ENCODE peak calls at places on chromosomes 11 and 22, in seven cellular contexts. Y is naive thymus-derived CD4-positive, alpha-beta T cell; M is fibroblast of lung; A is amniotic stem cell; X is AG10803; U is endothelial cell; H is A172. I is an unnamed sample.

GRCh38 chr11:71305451-71306125 is 53.2 kb upstream of the SHANK2 start:
- DNase-seq in Y (no peak), M (no peak), A (no peak), X (no peak), U (no peak), H (no peak), I (no peak)

GRCh38 chr11:112200252-112200651 is 24.9 kb downstream of the BCO2 start:
- DNase-seq in Y (no peak), M (no peak), A (no peak), X (no peak), U (no peak), H (no peak), I (no peak)

GRCh38 chr11:121478895-121479281 is 26.1 kb upstream of the SORL1-AS1 start:
- DNase-seq in Y (no peak), M (no peak), A (no peak), X (no peak), U (peak; percentile 17), H (no peak), I (no peak)

GRCh38 chr22:33038131-33038772 is 19.9 kb downstream of the SYN3 start:
- DNase-seq in Y (no peak), M (no peak), A (no peak), X (peak; percentile 15), U (no peak), H (no peak), I (no peak)

GRCh38 chr11:128298271-128298670 is 289.1 kb downstream of the ETS1 start:
- DNase-seq in Y (no peak), M (no peak), A (no peak), X (no peak), U (no peak), H (no peak), I (no peak)

GRCh38 chr11:126194121-126194543 is 17.3 kb downstream of the RPUSD4 start:
- DNase-seq in Y (peak; percentile 29), M (peak; percentile 25), A (peak; percentile 4), X (peak; percentile 40), U (peak; percentile 43), H (peak; percentile 28), I (peak; percentile 56)

GRCh38 chr11:67238894-67239794 is 27.1 kb upstream of the GRK2 start:
- DNase-seq in Y (no peak), M (no peak), A (no peak), X (no peak), U (no peak), H (no peak), I (no peak)

GRCh38 chr22:47130883-47131610 is 368.6 kb downstream of the TBC1D22A start:
- DNase-seq in Y (no peak), M (no peak), A (no peak), X (no peak), U (no peak), H (no peak), I (no peak)

GRCh38 chr22:29938285-29938693 is 55.3 kb downstream of the MTMR3 start:
- DNase-seq in Y (no peak), M (no peak), A (no peak), X (no peak), U (no peak), H (peak; percentile 39), I (peak; percentile 47)

GRCh38 chr11:14041040-14041439 is 78.5 kb downstream of the SPON1 start:
- DNase-seq in Y (no peak), M (no peak), A (no peak), X (no peak), U (no peak), H (peak; percentile 28), I (no peak)

GRCh38 chr11:35539781-35540281 is 14.4 kb upstream of the PAMR1 start:
- DNase-seq in Y (no peak), M (peak; percentile 70), A (no peak), X (peak; percentile 96), U (no peak), H (no peak), I (no peak)

GRCh38 chr22:35154937-35155387 is 89.0 kb downstream of the ISX start:
- DNase-seq in Y (no peak), M (peak; percentile 36), A (peak; percentile 35), X (peak; percentile 42), U (peak; percentile 78), H (peak; percentile 46), I (peak; percentile 65)

GRCh38 chr11:117259417-117259816 is 26.9 kb downstream of the RNF214 start:
- DNase-seq in Y (no peak), M (peak; percentile 84), A (no peak), X (peak; percentile 75), U (no peak), H (peak; percentile 26), I (no peak)

GRCh38 chr11:71498091-71498490 is 29.0 kb upstream of the KRTAP5-7 start:
- DNase-seq in Y (no peak), M (no peak), A (no peak), X (no peak), U (no peak), H (no peak), I (no peak)

GRCh38 chr11:1130276-1131032 is 27.3 kb upstream of the MUC5AC start:
- DNase-seq in Y (no peak), M (no peak), A (no peak), X (no peak), U (no peak), H (no peak), I (no peak)

GRCh38 chr22:24847490-24847889 is 41.5 kb downstream of the SGSM1 start:
- DNase-seq in Y (no peak), M (no peak), A (no peak), X (no peak), U (no peak), H (no peak), I (no peak)

GRCh38 chr11:96246718-96247540 is 96.1 kb downstream of the MAML2 start:
- DNase-seq in Y (no peak), M (peak; percentile 88), A (peak; percentile 33), X (peak; percentile 77), U (no peak), H (no peak), I (no peak)

GRCh38 chr11:76394411-76394810 is 13.3 kb downstream of the GVQW3 start:
- DNase-seq in Y (no peak), M (no peak), A (no peak), X (no peak), U (no peak), H (no peak), I (no peak)

GRCh38 chr11:10072841-10073240 is 221.2 kb downstream of the SBF2 start:
- DNase-seq in Y (no peak), M (peak; percentile 40), A (no peak), X (no peak), U (no peak), H (no peak), I (no peak)

GRCh38 chr11:97909544-97910394 is 1111.0 kb upstream of the CNTN5 start:
- DNase-seq in Y (no peak), M (peak; percentile 85), A (no peak), X (peak; percentile 35), U (no peak), H (no peak), I (no peak)

GRCh38 chr11:71391352-71391751 is 56.8 kb downstream of the DHCR7 start:
- DNase-seq in Y (no peak), M (no peak), A (no peak), X (no peak), U (no peak), H (no peak), I (no peak)

GRCh38 chr22:48737461-48738203 is 1090.0 kb downstream of the BRD1 start:
- DNase-seq in Y (no peak), M (no peak), A (no peak), X (no peak), U (no peak), H (no peak), I (no peak)

GRCh38 chr11:85718991-85719807 is 33.2 kb upstream of the CCDC89 start:
- DNase-seq in Y (no peak), M (peak; percentile 100), A (peak; percentile 94), X (peak; percentile 100), U (no peak), H (peak; percentile 99), I (no peak)

GRCh38 chr11:6991227-6991626 is 28.9 kb downstream of the ZNF214 start:
- DNase-seq in Y (no peak), M (no peak), A (no peak), X (no peak), U (no peak), H (no peak), I (no peak)